ENCODE peak calls at places on chromosomes 11 and 22, in ten cellular contexts. One of them, this sample, is unnamed.

GRCh38 chr22:32528984-32529982 is 54.7 kb downstream of the FBXO7 start:
- DNase-seq in HFFc6: peak; percentile 74
- DNase-seq in epithelial cell of esophagus: peak; percentile 83
- DNase-seq in esophagus squamous epithelium: no peak
- DNase-seq in heart left ventricle: peak; percentile 91
- DNase-seq in tibial nerve: peak; percentile 96
- DNase-seq in neural crest cell: peak; percentile 84
- DNase-seq in astrocyte: peak; percentile 60
- DNase-seq in body of pancreas: peak; percentile 84
- DNase-seq in heart right ventricle: peak; percentile 92
- DNase-seq in this sample: peak; percentile 59

GRCh38 chr11:80239217-80239616 is 798.4 kb upstream of the TENM4 start:
- DNase-seq in heart right ventricle: no peak
- DNase-seq in body of pancreas: no peak
- DNase-seq in esophagus squamous epithelium: no peak
- DNase-seq in HFFc6: no peak
- DNase-seq in tibial nerve: no peak
- DNase-seq in neural crest cell: no peak
- DNase-seq in heart left ventricle: no peak
- DNase-seq in epithelial cell of esophagus: peak; percentile 71
- DNase-seq in astrocyte: no peak
- DNase-seq in this sample: no peak

GRCh38 chr11:120529214-120529613 is 17.7 kb downstream of the GRIK4 start:
- DNase-seq in body of pancreas: no peak
- DNase-seq in heart left ventricle: no peak
- DNase-seq in HFFc6: no peak
- DNase-seq in astrocyte: no peak
- DNase-seq in heart right ventricle: no peak
- DNase-seq in tibial nerve: no peak
- DNase-seq in neural crest cell: no peak
- DNase-seq in esophagus squamous epithelium: no peak
- DNase-seq in epithelial cell of esophagus: no peak
- DNase-seq in this sample: no peak

GRCh38 chr22:32801436-32802290 is at the start of gene TIMP3:
- DNase-seq in body of pancreas: peak; percentile 54
- DNase-seq in esophagus squamous epithelium: no peak
- DNase-seq in astrocyte: peak; percentile 63
- DNase-seq in neural crest cell: peak; percentile 67
- DNase-seq in heart right ventricle: peak; percentile 92
- DNase-seq in tibial nerve: peak; percentile 87
- DNase-seq in heart left ventricle: peak; percentile 94
- DNase-seq in epithelial cell of esophagus: peak; percentile 55
- DNase-seq in HFFc6: peak; percentile 84
- DNase-seq in this sample: peak; percentile 47

GRCh38 chr11:1138053-1138452 is 19.7 kb upstream of the MUC5AC start:
- DNase-seq in body of pancreas: no peak
- DNase-seq in neural crest cell: no peak
- DNase-seq in astrocyte: peak; percentile 79
- DNase-seq in esophagus squamous epithelium: no peak
- DNase-seq in heart left ventricle: no peak
- DNase-seq in heart right ventricle: no peak
- DNase-seq in HFFc6: peak; percentile 77
- DNase-seq in epithelial cell of esophagus: peak; percentile 39
- DNase-seq in tibial nerve: no peak
- DNase-seq in this sample: no peak

GRCh38 chr11:70532728-70533127 is 134.4 kb downstream of the CTTN start:
- DNase-seq in astrocyte: peak; percentile 75
- DNase-seq in tibial nerve: no peak
- DNase-seq in HFFc6: no peak
- DNase-seq in body of pancreas: no peak
- DNase-seq in neural crest cell: no peak
- DNase-seq in esophagus squamous epithelium: no peak
- DNase-seq in heart right ventricle: no peak
- DNase-seq in epithelial cell of esophagus: no peak
- DNase-seq in heart left ventricle: peak; percentile 6
- DNase-seq in this sample: no peak

GRCh38 chr11:2474059-2474901 is 29.5 kb downstream of the KCNQ1 start:
- DNase-seq in neural crest cell: no peak
- DNase-seq in heart left ventricle: peak; percentile 88
- DNase-seq in astrocyte: no peak
- DNase-seq in epithelial cell of esophagus: no peak
- DNase-seq in tibial nerve: no peak
- DNase-seq in esophagus squamous epithelium: no peak
- DNase-seq in body of pancreas: no peak
- DNase-seq in heart right ventricle: no peak
- DNase-seq in HFFc6: no peak
- DNase-seq in this sample: no peak

GRCh38 chr11:108498046-108498815 is at the start of gene POGLUT3:
- DNase-seq in body of pancreas: peak; percentile 53
- DNase-seq in heart right ventricle: peak; percentile 48
- DNase-seq in neural crest cell: peak; percentile 57
- DNase-seq in heart left ventricle: peak; percentile 66
- DNase-seq in epithelial cell of esophagus: no peak
- DNase-seq in HFFc6: peak; percentile 23
- DNase-seq in astrocyte: peak; percentile 50
- DNase-seq in esophagus squamous epithelium: no peak
- DNase-seq in tibial nerve: peak; percentile 29
- DNase-seq in this sample: no peak

GRCh38 chr11:119486691-119487259 is 63.8 kb upstream of the THY1 start:
- DNase-seq in epithelial cell of esophagus: no peak
- DNase-seq in body of pancreas: no peak
- DNase-seq in heart right ventricle: no peak
- DNase-seq in astrocyte: no peak
- DNase-seq in neural crest cell: no peak
- DNase-seq in esophagus squamous epithelium: no peak
- DNase-seq in heart left ventricle: peak; percentile 7
- DNase-seq in HFFc6: no peak
- DNase-seq in tibial nerve: no peak
- DNase-seq in this sample: no peak

GRCh38 chr11:130246719-130247118 is 68.0 kb downstream of the ZBTB44 start:
- DNase-seq in body of pancreas: no peak
- DNase-seq in esophagus squamous epithelium: no peak
- DNase-seq in heart right ventricle: no peak
- DNase-seq in neural crest cell: no peak
- DNase-seq in epithelial cell of esophagus: peak; percentile 28
- DNase-seq in heart left ventricle: no peak
- DNase-seq in tibial nerve: no peak
- DNase-seq in astrocyte: peak; percentile 48
- DNase-seq in HFFc6: no peak
- DNase-seq in this sample: no peak

DNA sequence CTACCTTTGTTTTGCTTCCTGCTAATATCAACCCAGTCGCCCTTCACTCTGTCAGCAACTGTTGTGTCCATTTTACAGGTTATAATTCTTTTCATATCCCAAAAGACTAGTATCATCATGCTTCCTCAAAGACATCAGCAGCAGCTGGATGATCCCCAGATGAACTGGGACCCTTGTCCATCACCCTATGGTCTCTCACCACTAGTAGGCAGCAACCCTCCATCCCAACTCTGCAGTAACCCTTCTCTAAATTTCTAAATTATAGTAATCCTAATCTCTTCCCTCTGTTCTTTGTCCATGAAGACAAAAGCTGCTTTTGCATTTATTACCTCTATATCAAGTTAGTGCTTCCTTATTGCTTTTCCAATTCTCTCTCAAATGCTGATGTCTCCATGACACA is 1025.8 kb downstream of the FAM181B start:
- DNase-seq in esophagus squamous epithelium: no peak
- DNase-seq in HFFc6: no peak
- DNase-seq in heart right ventricle: no peak
- DNase-seq in body of pancreas: no peak
- DNase-seq in tibial nerve: no peak
- DNase-seq in epithelial cell of esophagus: no peak
- DNase-seq in neural crest cell: no peak
- DNase-seq in astrocyte: no peak
- DNase-seq in heart left ventricle: no peak
- DNase-seq in this sample: no peak
- TF ChIP-seq CTCF in esophagus squamous epithelium: no peak
- TF ChIP-seq CTCF in HFFc6: no peak
- TF ChIP-seq CTCF in heart right ventricle: no peak
- TF ChIP-seq CTCF in body of pancreas: no peak
- TF ChIP-seq CTCF in tibial nerve: no peak
- TF ChIP-seq CTCF in epithelial cell of esophagus: no peak
- TF ChIP-seq CTCF in neural crest cell: peak; percentile 26
- TF ChIP-seq CTCF in astrocyte: no peak
- TF ChIP-seq CTCF in heart left ventricle: no peak
- TF ChIP-seq CTCF in this sample: no peak

GRCh38 chr22:34604312-34604711 is 461.6 kb upstream of the ISX start:
- DNase-seq in heart right ventricle: no peak
- DNase-seq in neural crest cell: no peak
- DNase-seq in heart left ventricle: no peak
- DNase-seq in epithelial cell of esophagus: no peak
- DNase-seq in body of pancreas: no peak
- DNase-seq in tibial nerve: no peak
- DNase-seq in HFFc6: no peak
- DNase-seq in astrocyte: no peak
- DNase-seq in esophagus squamous epithelium: no peak
- DNase-seq in this sample: no peak

GRCh38 chr22:34608716-34609115 is 457.2 kb upstream of the ISX start:
- DNase-seq in neural crest cell: no peak
- DNase-seq in body of pancreas: no peak
- DNase-seq in esophagus squamous epithelium: no peak
- DNase-seq in tibial nerve: no peak
- DNase-seq in heart right ventricle: no peak
- DNase-seq in heart left ventricle: no peak
- DNase-seq in epithelial cell of esophagus: peak; percentile 2
- DNase-seq in astrocyte: no peak
- DNase-seq in HFFc6: no peak
- DNase-seq in this sample: no peak
- TF ChIP-seq CTCF in neural crest cell: no peak
- TF ChIP-seq CTCF in body of pancreas: no peak
- TF ChIP-seq CTCF in esophagus squamous epithelium: no peak
- TF ChIP-seq CTCF in tibial nerve: no peak
- TF ChIP-seq CTCF in heart right ventricle: no peak
- TF ChIP-seq CTCF in heart left ventricle: no peak
- TF ChIP-seq CTCF in epithelial cell of esophagus: no peak
- TF ChIP-seq CTCF in astrocyte: no peak
- TF ChIP-seq CTCF in HFFc6: no peak
- TF ChIP-seq CTCF in this sample: no peak

GRCh38 chr11:11535611-11536010 is 86.2 kb downstream of the GALNT18 start:
- DNase-seq in heart left ventricle: peak; percentile 72
- DNase-seq in esophagus squamous epithelium: no peak
- DNase-seq in astrocyte: no peak
- DNase-seq in HFFc6: no peak
- DNase-seq in neural crest cell: no peak
- DNase-seq in tibial nerve: no peak
- DNase-seq in body of pancreas: no peak
- DNase-seq in heart right ventricle: peak; percentile 68
- DNase-seq in epithelial cell of esophagus: no peak
- DNase-seq in this sample: no peak

GRCh38 chr11:11537372-11537771 is 84.4 kb downstream of the GALNT18 start:
- DNase-seq in tibial nerve: no peak
- DNase-seq in neural crest cell: no peak
- DNase-seq in heart right ventricle: no peak
- DNase-seq in astrocyte: no peak
- DNase-seq in HFFc6: no peak
- DNase-seq in heart left ventricle: no peak
- DNase-seq in body of pancreas: no peak
- DNase-seq in esophagus squamous epithelium: no peak
- DNase-seq in epithelial cell of esophagus: no peak
- DNase-seq in this sample: no peak

GRCh38 chr11:11536650-11537049 is 85.2 kb downstream of the GALNT18 start:
- DNase-seq in heart right ventricle: no peak
- DNase-seq in astrocyte: no peak
- DNase-seq in tibial nerve: no peak
- DNase-seq in epithelial cell of esophagus: no peak
- DNase-seq in esophagus squamous epithelium: no peak
- DNase-seq in neural crest cell: no peak
- DNase-seq in body of pancreas: no peak
- DNase-seq in heart left ventricle: no peak
- DNase-seq in HFFc6: no peak
- DNase-seq in this sample: no peak

GRCh38 chr11:11538277-11538960 is 83.4 kb downstream of the GALNT18 start:
- DNase-seq in body of pancreas: peak; percentile 23
- DNase-seq in tibial nerve: no peak
- DNase-seq in HFFc6: no peak
- DNase-seq in neural crest cell: no peak
- DNase-seq in esophagus squamous epithelium: no peak
- DNase-seq in astrocyte: no peak
- DNase-seq in heart left ventricle: peak; percentile 87
- DNase-seq in epithelial cell of esophagus: no peak
- DNase-seq in heart right ventricle: peak; percentile 79
- DNase-seq in this sample: no peak

GRCh38 chr11:11537871-11538270 is 83.9 kb downstream of the GALNT18 start:
- DNase-seq in esophagus squamous epithelium: no peak
- DNase-seq in heart right ventricle: no peak
- DNase-seq in heart left ventricle: no peak
- DNase-seq in HFFc6: no peak
- DNase-seq in tibial nerve: no peak
- DNase-seq in body of pancreas: no peak
- DNase-seq in epithelial cell of esophagus: no peak
- DNase-seq in astrocyte: no peak
- DNase-seq in neural crest cell: no peak
- DNase-seq in this sample: no peak
- TF ChIP-seq CTCF in esophagus squamous epithelium: no peak
- TF ChIP-seq CTCF in heart right ventricle: no peak
- TF ChIP-seq CTCF in heart left ventricle: no peak
- TF ChIP-seq CTCF in HFFc6: no peak
- TF ChIP-seq CTCF in tibial nerve: no peak
- TF ChIP-seq CTCF in body of pancreas: no peak
- TF ChIP-seq CTCF in epithelial cell of esophagus: no peak
- TF ChIP-seq CTCF in astrocyte: no peak
- TF ChIP-seq CTCF in neural crest cell: no peak
- TF ChIP-seq CTCF in this sample: no peak

GRCh38 chr11:37110383-37110782 is 512.3 kb upstream of the RAG2 start:
- DNase-seq in heart left ventricle: no peak
- DNase-seq in astrocyte: no peak
- DNase-seq in HFFc6: no peak
- DNase-seq in tibial nerve: no peak
- DNase-seq in esophagus squamous epithelium: no peak
- DNase-seq in neural crest cell: no peak
- DNase-seq in body of pancreas: no peak
- DNase-seq in heart right ventricle: no peak
- DNase-seq in epithelial cell of esophagus: peak; percentile 45
- DNase-seq in this sample: no peak

GRCh38 chr11:37105456-37105855 is 507.4 kb upstream of the RAG2 start:
- DNase-seq in heart right ventricle: no peak
- DNase-seq in tibial nerve: no peak
- DNase-seq in HFFc6: no peak
- DNase-seq in body of pancreas: no peak
- DNase-seq in esophagus squamous epithelium: no peak
- DNase-seq in neural crest cell: no peak
- DNase-seq in epithelial cell of esophagus: no peak
- DNase-seq in astrocyte: peak; percentile 56
- DNase-seq in heart left ventricle: no peak
- DNase-seq in this sample: no peak

GRCh38 chr11:37108436-37109204 is 510.6 kb upstream of the RAG2 start:
- DNase-seq in heart right ventricle: no peak
- DNase-seq in astrocyte: peak; percentile 42
- DNase-seq in esophagus squamous epithelium: no peak
- DNase-seq in heart left ventricle: no peak
- DNase-seq in neural crest cell: no peak
- DNase-seq in tibial nerve: no peak
- DNase-seq in epithelial cell of esophagus: no peak
- DNase-seq in HFFc6: no peak
- DNase-seq in body of pancreas: no peak
- DNase-seq in this sample: no peak

GRCh38 chr11:37109205-37109585 is 511.2 kb upstream of the RAG2 start:
- DNase-seq in heart right ventricle: no peak
- DNase-seq in heart left ventricle: no peak
- DNase-seq in tibial nerve: no peak
- DNase-seq in astrocyte: peak; percentile 34
- DNase-seq in epithelial cell of esophagus: peak; percentile 11
- DNase-seq in HFFc6: no peak
- DNase-seq in body of pancreas: no peak
- DNase-seq in esophagus squamous epithelium: no peak
- DNase-seq in neural crest cell: no peak
- DNase-seq in this sample: no peak

GRCh38 chr11:37107415-37107814 is 509.4 kb upstream of the RAG2 start:
- DNase-seq in esophagus squamous epithelium: no peak
- DNase-seq in heart right ventricle: no peak
- DNase-seq in neural crest cell: no peak
- DNase-seq in epithelial cell of esophagus: no peak
- DNase-seq in astrocyte: no peak
- DNase-seq in body of pancreas: no peak
- DNase-seq in HFFc6: no peak
- DNase-seq in tibial nerve: no peak
- DNase-seq in heart left ventricle: no peak
- DNase-seq in this sample: no peak
- TF ChIP-seq CTCF in esophagus squamous epithelium: no peak
- TF ChIP-seq CTCF in heart right ventricle: no peak
- TF ChIP-seq CTCF in neural crest cell: peak; percentile 48
- TF ChIP-seq CTCF in epithelial cell of esophagus: no peak
- TF ChIP-seq CTCF in astrocyte: no peak
- TF ChIP-seq CTCF in body of pancreas: no peak
- TF ChIP-seq CTCF in HFFc6: peak; percentile 59
- TF ChIP-seq CTCF in tibial nerve: no peak
- TF ChIP-seq CTCF in heart left ventricle: no peak
- TF ChIP-seq CTCF in this sample: no peak

This sample was measured in thoracic aorta.